ENCODE peak calls at places on chromosomes 16 and 17, in eight cellular contexts. B is kidney epithelial cell, E is AG04450, T is hepatocyte, M is pancreas, K is left ventricle myocardium inferior, Y is Caco-2, G is fibroblast of the aortic adventitia. V is an unnamed sample.

GRCh38 chr16:4316732-4317461 is 1.0 kb downstream of the GLIS2 start:
- DNase-seq in B (no peak), E (no peak), T (peak), M (peak), K (peak), Y (no peak), G (peak), V (no peak)

GRCh38 chr17:5562172-5562571 is 22.1 kb downstream of the NLRP1 start:
- DNase-seq in B (no peak), E (no peak), T (no peak), M (no peak), K (no peak), Y (no peak), G (no peak), V (no peak)

GRCh38 chr17:34579979-34580684 is 750 bp downstream of the TMEM132E start:
- DNase-seq in B (no peak), E (no peak), T (peak), M (peak), K (peak), Y (no peak), G (peak), V (no peak)

GRCh38 chr17:83100220-83100852 is 20.9 kb downstream of the METRNL start:
- DNase-seq in B (no peak), E (no peak), T (no peak), M (no peak), K (no peak), Y (no peak), G (peak), V (no peak)

GRCh38 chr16:86355114-86355513 is 155.2 kb upstream of the FOXF1 start:
- DNase-seq in B (no peak), E (no peak), T (no peak), M (no peak), K (no peak), Y (no peak), G (peak), V (no peak)

GRCh38 chr17:76271669-76272540 is 6.8 kb downstream of the UBALD2 start:
- DNase-seq in B (no peak), E (no peak), T (no peak), M (peak), K (no peak), Y (no peak), G (no peak), V (no peak)

GRCh38 chr17:80081596-80081995 is 19.8 kb upstream of the GAA start:
- DNase-seq in B (no peak), E (no peak), T (no peak), M (no peak), K (no peak), Y (no peak), G (no peak), V (no peak)

GRCh38 chr16:80993293-80993691 is 13.4 kb downstream of the CMC2 start:
- DNase-seq in B (peak), E (peak), T (peak), M (no peak), K (no peak), Y (peak), G (peak), V (peak)

GRCh38 chr17:75876938-75877751 is 1.2 kb downstream of the TRIM47 start:
- DNase-seq in B (peak), E (peak), T (peak), M (peak), K (peak), Y (peak), G (peak), V (peak)

GRCh38 chr17:8581002-8581658 is 49.4 kb downstream of the MYH10 start:
- DNase-seq in B (no peak), E (no peak), T (no peak), M (no peak), K (no peak), Y (no peak), G (no peak), V (no peak)

GRCh38 chr17:798246-798645 is 16.1 kb downstream of the MRM3 start:
- DNase-seq in B (no peak), E (no peak), T (no peak), M (no peak), K (no peak), Y (no peak), G (no peak), V (no peak)

GRCh38 chr17:69030145-69030544 is 30.6 kb downstream of the ABCA9 start:
- DNase-seq in B (no peak), E (no peak), T (no peak), M (no peak), K (no peak), Y (no peak), G (peak), V (no peak)

GRCh38 chr16:86035906-86036305 is 136.9 kb downstream of the IRF8 start:
- DNase-seq in B (no peak), E (no peak), T (no peak), M (no peak), K (no peak), Y (peak), G (no peak), V (no peak)

GRCh38 chr16:11142951-11143740 is 112.9 kb downstream of the SOCS1 start:
- DNase-seq in B (no peak), E (no peak), T (no peak), M (no peak), K (no peak), Y (no peak), G (no peak), V (no peak)

DNA sequence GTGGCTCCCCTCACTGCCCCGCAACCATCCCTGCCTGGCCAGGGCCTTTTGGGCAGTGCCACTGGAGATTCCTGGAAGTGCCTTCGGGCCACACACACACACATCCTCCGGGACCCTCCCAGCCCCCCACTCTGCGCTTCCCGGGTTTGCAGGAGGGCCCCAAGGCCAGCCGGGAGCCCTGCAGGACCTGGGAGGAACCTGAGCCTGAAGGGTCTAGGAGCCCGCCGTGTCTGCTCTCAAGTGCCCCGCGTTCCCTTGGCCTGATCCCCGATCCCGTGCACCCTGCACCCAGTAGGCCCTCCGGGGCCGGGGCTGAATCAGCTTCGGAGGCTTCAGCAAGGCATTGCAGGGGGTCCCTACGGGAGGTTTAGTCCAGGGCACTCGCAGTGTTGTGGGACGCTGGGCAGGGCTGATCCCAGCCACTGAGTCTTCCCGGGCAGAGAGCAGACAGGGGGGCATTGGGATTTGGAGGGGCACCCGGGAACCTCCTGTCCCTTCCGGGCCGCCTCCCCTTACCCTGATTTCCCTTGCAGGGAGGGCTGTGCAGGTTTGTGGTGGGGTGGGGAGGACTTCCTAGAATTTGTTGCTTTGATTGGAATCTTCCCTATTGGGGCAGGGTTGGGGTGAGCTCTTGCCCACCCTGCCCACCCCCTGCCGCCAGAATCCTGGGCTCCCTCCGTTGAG is 36.9 kb downstream of the TMEM235 start:
- DNase-seq in B (no peak), E (no peak), T (peak), M (no peak), K (no peak), Y (no peak), G (no peak), V (no peak)
- H3K4me3 ChIP-seq in B (no peak), E (no peak), T (no peak), M (no peak), K (no peak), Y (no peak), G (no peak), V (no peak)

GRCh38 chr16:25395528-25395927 is 137.9 kb upstream of the ZKSCAN2 start:
- DNase-seq in B (no peak), E (no peak), T (no peak), M (no peak), K (no peak), Y (no peak), G (no peak), V (no peak)
- TF ChIP-seq CTCF in B (no peak), E (no peak), T (no peak), M (no peak), K (no peak), Y (no peak), G (no peak), V (no peak)

DNA sequence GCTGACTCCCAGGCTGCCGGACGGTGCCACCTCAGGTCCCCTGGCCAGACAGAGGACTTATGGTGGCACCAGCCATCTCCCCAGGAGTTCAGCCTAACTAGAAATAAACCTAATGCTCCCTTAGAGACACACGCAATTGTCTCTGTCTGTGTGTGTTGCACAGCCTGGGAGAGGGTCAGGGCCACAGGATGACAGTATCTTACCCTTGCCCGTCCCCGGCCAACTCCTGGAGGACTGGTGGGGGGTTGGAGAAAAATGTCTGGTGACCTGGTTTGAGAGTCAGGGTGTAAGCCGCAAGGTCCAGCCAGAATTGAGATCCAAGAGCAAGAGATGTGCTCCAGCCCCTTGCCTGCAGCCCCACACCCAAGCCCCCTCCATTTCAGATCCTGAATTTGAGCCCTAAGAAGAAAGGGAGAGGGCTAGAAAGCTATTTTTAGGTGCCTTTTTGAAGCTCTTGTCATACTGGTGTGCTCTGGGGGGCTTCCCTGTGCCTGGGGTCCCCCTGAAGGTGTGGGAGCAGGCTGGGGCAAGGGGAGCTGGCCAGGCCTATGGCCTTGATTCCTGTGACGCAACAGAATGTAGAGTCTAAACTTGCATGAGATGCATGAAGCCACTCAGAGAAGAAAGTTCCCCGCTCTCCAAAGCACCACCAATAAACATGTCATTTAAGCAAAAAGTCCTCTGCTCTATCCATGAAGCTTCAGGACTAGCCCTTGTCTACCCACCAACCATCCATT is 12.9 kb downstream of the ZNF319 start:
- DNase-seq in B (no peak), E (no peak), T (no peak), M (no peak), K (no peak), Y (peak), G (no peak), V (no peak)
- H3K4me3 ChIP-seq in B (no peak), E (no peak), T (no peak), M (no peak), K (no peak), Y (no peak), G (no peak), V (no peak)

GRCh38 chr17:49819118-49819517 is 28.8 kb downstream of the TAC4 start:
- DNase-seq in B (no peak), E (no peak), T (no peak), M (no peak), K (no peak), Y (no peak), G (no peak), V (no peak)
- TF ChIP-seq CTCF in B (no peak), E (no peak), T (no peak), M (no peak), K (no peak), Y (no peak), G (no peak), V (no peak)

DNA sequence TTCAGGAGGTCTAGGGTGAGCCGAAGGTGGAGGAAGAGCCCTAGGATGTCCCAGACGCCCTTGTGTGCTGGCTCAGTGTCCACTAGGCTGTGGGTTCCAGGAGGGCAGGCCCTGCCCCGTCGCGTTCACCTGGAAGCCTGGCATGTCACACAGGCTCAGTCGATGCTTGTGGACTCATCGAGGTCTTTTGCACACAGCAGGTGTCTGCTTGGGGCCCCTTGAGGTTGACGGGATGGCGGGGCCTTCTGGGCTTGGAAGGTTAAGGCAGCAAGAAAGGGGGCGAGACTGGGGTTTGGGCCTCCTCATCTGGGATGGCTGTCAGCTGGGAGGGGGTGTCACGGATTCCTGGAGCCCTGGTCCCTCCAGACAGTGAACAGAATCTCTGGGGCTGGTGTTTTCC is 1.9 kb downstream of the RAP1GAP2 start:
- DNase-seq in B (no peak), E (no peak), T (no peak), M (no peak), K (no peak), Y (no peak), G (no peak), V (no peak)
- H3K4me3 ChIP-seq in B (no peak), E (no peak), T (no peak), M (no peak), K (no peak), Y (no peak), G (no peak), V (no peak)

GRCh38 chr16:87877942-87878507 is 8.7 kb upstream of the SLC7A5 start:
- DNase-seq in B (no peak), E (no peak), T (no peak), M (no peak), K (no peak), Y (no peak), G (no peak), V (no peak)
- TF ChIP-seq CTCF in B (no peak), E (no peak), T (no peak), M (no peak), K (no peak), Y (no peak), G (no peak), V (peak)

DNA sequence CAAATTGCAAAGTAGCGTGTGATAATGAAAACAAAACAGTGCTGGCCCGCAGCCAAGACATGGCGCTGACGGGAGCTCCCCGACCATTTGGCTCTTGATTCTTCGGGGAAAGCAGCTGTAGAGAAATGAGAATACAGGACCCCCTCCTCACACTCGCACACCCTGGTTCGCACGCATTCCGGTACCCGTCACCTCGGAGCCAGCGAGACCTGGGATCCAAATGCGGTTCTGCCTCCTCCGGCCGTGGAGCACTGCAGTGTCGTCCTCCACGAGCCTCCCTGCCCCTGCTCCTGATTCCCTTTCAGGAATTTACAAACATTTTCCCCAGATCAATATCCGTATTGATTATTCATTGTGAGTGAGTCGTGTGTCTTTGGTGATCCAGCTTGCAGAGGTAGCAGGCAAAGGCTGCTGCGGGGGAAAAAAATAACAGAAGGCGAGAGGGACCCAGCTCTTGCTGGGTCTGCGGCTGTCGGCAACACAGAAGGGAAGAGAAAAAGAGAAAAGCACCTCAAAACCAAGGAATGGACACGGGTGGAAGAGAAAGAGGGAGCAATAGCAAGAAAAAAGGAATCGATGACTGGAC is 184.1 kb upstream of the ZFHX3 start:
- DNase-seq in B (no peak), E (no peak), T (no peak), M (peak), K (no peak), Y (no peak), G (no peak), V (no peak)
- H3K4me3 ChIP-seq in B (no peak), E (peak), T (no peak), M (peak), K (peak), Y (no peak), G (no peak), V (no peak)